ENCODE peak calls at places on chromosome 17, in ten cellular contexts. D is Panc1, O is prostate gland, X is transverse colon, R is vagina, C is K562, E is endothelial cell of umbilical vein, H is stomach, W is HL-60, Y is SK-N-SH. M is an unnamed sample.

GRCh38 chr17:60231234-60231633 is 81.5 kb downstream of the CA4 start:
- DNase-seq in D (no peak), O (no peak), X (no peak), R (no peak), C (peak; percentile 22), E (peak; percentile 45), H (no peak), W (no peak), Y (peak; percentile 53), M (no peak)

GRCh38 chr17:47324224-47325020 is 667 bp downstream of the EFCAB13 start:
- DNase-seq in D (peak; percentile 30), O (peak; percentile 43), X (peak; percentile 68), R (no peak), C (peak; percentile 35), E (peak; percentile 87), H (peak; percentile 63), W (peak; percentile 40), Y (no peak), M (peak; percentile 29)

GRCh38 chr17:81964081-81964849 is 3.3 kb upstream of the NOTUM start:
- DNase-seq in D (no peak), O (no peak), X (no peak), R (no peak), C (no peak), E (no peak), H (no peak), W (no peak), Y (no peak), M (no peak)

GRCh38 chr17:42704495-42705494 is 22.5 kb downstream of the CNTNAP1 start:
- DNase-seq in D (no peak), O (no peak), X (no peak), R (no peak), C (no peak), E (no peak), H (no peak), W (no peak), Y (no peak), M (peak; percentile 53)

GRCh38 chr17:20159406-20160075 is 150.4 kb downstream of the SPECC1 start:
- DNase-seq in D (no peak), O (no peak), X (no peak), R (no peak), C (no peak), E (no peak), H (no peak), W (no peak), Y (no peak), M (no peak)

GRCh38 chr17:13822671-13823070 is 220.9 kb upstream of the HS3ST3A1 start:
- DNase-seq in D (no peak), O (no peak), X (no peak), R (no peak), C (no peak), E (no peak), H (no peak), W (no peak), Y (peak; percentile 12), M (no peak)

GRCh38 chr17:29839656-29840055 is 90.4 kb downstream of the SSH2 start:
- DNase-seq in D (no peak), O (no peak), X (no peak), R (no peak), C (no peak), E (no peak), H (no peak), W (no peak), Y (no peak), M (no peak)

GRCh38 chr17:67289174-67289876 is 44.3 kb upstream of the HELZ start:
- DNase-seq in D (no peak), O (peak; percentile 33), X (peak; percentile 30), R (no peak), C (no peak), E (peak; percentile 85), H (peak; percentile 50), W (no peak), Y (no peak), M (no peak)

DNA sequence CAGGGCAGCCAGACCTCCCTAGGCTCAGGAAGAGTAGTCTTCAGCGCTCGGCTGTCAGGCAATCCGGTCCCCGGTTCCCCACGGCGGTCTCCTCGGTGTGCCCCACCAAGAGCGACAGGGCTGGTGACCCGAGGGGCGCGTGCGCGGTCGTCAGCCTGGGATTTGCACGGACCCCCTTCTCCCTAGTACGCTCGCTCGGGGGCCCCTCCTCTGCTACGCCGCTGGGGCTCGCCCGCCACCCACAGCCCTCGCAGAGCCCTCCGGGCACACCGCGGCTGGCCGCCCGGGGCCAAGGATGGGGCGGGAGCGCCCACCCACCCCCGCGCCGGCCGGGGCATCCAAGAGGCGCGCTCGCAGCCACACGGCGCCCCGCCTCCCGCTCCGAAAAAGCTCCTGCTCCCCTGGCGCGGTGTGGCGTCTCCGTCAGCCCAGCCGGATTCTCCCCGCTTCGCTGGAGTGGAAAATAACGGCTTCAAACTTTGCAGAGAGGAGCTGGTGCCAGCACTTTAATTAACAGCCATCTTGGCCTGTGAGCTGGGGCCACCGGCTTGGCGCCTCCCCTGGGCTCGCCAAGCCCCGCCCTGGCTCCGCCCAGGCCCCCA is 2.1 kb upstream of the C1QL1 start:
- DNase-seq in D (no peak), O (no peak), X (peak; percentile 39), R (no peak), C (no peak), E (no peak), H (no peak), W (no peak), Y (peak; percentile 77), M (no peak)
- TF ChIP-seq POLR2AphosphoS5 in D (no peak), O (no peak), X (no peak), R (no peak), C (no peak), E (no peak), H (no peak), W (no peak), Y (no peak), M (no peak)

GRCh38 chr17:78667741-78668640 is 90.8 kb upstream of the DNAH17 start:
- DNase-seq in D (no peak), O (no peak), X (no peak), R (no peak), C (no peak), E (no peak), H (no peak), W (no peak), Y (no peak), M (no peak)

GRCh38 chr17:78664476-78665384 is 87.5 kb upstream of the DNAH17 start:
- DNase-seq in D (no peak), O (no peak), X (no peak), R (no peak), C (peak; percentile 13), E (peak; percentile 73), H (no peak), W (no peak), Y (no peak), M (no peak)

GRCh38 chr17:78667091-78667490 is 89.9 kb upstream of the DNAH17 start:
- DNase-seq in D (no peak), O (no peak), X (no peak), R (no peak), C (no peak), E (no peak), H (no peak), W (no peak), Y (no peak), M (no peak)

GRCh38 chr17:78665385-78665951 is 88.3 kb upstream of the DNAH17 start:
- DNase-seq in D (no peak), O (no peak), X (no peak), R (no peak), C (no peak), E (no peak), H (no peak), W (no peak), Y (no peak), M (no peak)

GRCh38 chr17:78665952-78666920 is 89.0 kb upstream of the DNAH17 start:
- DNase-seq in D (no peak), O (no peak), X (no peak), R (no peak), C (peak; percentile 97), E (peak; percentile 94), H (no peak), W (peak; percentile 15), Y (no peak), M (no peak)
- TF ChIP-seq POLR2AphosphoS5 in D (no peak), O (no peak), X (no peak), R (peak; percentile 70), C (peak; percentile 97), E (peak; percentile 96), H (no peak), W (no peak), Y (no peak), M (no peak)

DNA sequence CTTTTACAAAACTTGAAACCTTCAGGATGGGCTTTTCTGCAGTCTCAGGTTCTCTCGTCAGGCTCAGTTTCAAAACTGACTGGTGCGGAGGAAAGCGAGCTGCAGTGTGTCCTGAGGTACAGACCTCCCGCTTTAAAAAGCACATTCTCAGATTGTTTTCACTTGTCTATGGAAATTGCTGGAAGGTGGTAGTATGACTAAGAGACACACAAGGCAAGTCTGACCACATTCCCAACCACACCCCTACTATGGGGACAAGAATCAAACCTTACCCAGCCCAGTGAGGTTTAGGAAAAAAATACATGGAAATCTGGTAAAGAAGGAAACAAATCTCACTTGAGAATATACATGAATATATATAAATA is 18.2 kb downstream of the SRP68 start:
- DNase-seq in D (no peak), O (no peak), X (no peak), R (no peak), C (no peak), E (no peak), H (no peak), W (no peak), Y (no peak), M (no peak)
- TF ChIP-seq POLR2AphosphoS5 in D (no peak), O (no peak), X (no peak), R (peak; percentile 72), C (no peak), E (no peak), H (no peak), W (no peak), Y (no peak), M (no peak)

GRCh38 chr17:44063704-44064639 is 2.5 kb downstream of the LSM12 start:
- DNase-seq in D (no peak), O (no peak), X (no peak), R (no peak), C (peak; percentile 42), E (no peak), H (no peak), W (no peak), Y (no peak), M (no peak)

GRCh38 chr17:44067547-44067945 is 1.1 kb upstream of the LSM12 start:
- DNase-seq in D (no peak), O (no peak), X (no peak), R (no peak), C (peak; percentile 23), E (no peak), H (no peak), W (no peak), Y (no peak), M (no peak)

GRCh38 chr17:44062871-44063270 is 3.6 kb downstream of the LSM12 start:
- DNase-seq in D (no peak), O (no peak), X (no peak), R (no peak), C (no peak), E (no peak), H (no peak), W (no peak), Y (no peak), M (no peak)

GRCh38 chr17:44066204-44066930 is at the start of gene LSM12:
- DNase-seq in D (no peak), O (peak; percentile 79), X (peak; percentile 94), R (no peak), C (peak; percentile 97), E (peak; percentile 94), H (peak; percentile 93), W (peak; percentile 88), Y (peak; percentile 95), M (peak; percentile 82)

DNA sequence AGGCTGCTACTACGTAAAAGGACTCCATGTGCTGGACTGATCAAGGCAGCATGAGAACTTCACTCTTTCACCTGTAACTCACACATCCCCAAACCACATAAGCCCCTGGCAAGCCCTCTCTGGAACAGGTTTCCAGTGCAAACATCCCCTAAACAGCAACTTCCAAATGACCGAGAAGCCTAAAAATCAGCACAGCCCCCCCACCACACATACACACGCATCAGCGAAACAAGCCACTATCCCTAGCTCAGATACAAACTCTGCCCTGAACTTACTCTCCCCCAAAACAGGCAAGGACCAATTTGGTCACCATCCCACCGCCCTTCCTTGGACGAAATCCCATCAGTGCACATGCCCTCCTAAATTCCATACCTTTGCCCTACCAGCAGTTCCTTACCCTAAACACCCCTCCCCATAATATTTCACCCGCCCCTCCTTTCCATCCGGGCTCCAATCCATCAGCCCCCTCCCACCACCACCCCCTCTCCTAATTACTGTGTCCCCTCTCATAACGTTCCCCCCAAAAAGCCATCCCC is 735 bp downstream of the LSM12 start:
- DNase-seq in D (no peak), O (no peak), X (no peak), R (no peak), C (peak; percentile 33), E (peak; percentile 30), H (no peak), W (no peak), Y (no peak), M (no peak)
- TF ChIP-seq POLR2AphosphoS5 in D (no peak), O (no peak), X (no peak), R (no peak), C (no peak), E (no peak), H (no peak), W (no peak), Y (no peak), M (no peak)